ENCODE peak calls at places on chromosomes 12 and 14, in six cellular contexts. G is CD8-positive, alpha-beta memory T cell; N is GM23338; P is SK-N-SH; S is CD8-positive, alpha-beta T cell; X is CD4-positive, alpha-beta T cell. Z is an unnamed sample.
A peak's percentile ranks its signal among the peaks of the same experiment; 100 is the strongest.

GRCh38 chr12:54773593-54773992 is 80.7 kb upstream of the MUCL1 start:
- DNase-seq in G (no peak), N (no peak), P (no peak), S (no peak), X (no peak), Z (no peak)

GRCh38 chr12:120367252-120367923 is 1.6 kb downstream of the MSI1 start:
- DNase-seq in G (no peak), N (peak; percentile 85), P (peak; percentile 70), S (no peak), X (no peak), Z (no peak)

GRCh38 chr12:109706747-109707469 is 6.7 kb upstream of the FAM222A start:
- DNase-seq in G (no peak), N (no peak), P (peak; percentile 80), S (no peak), X (no peak), Z (no peak)

GRCh38 chr14:23123419-23123818 is 4.4 kb upstream of the CEBPE start:
- DNase-seq in G (no peak), N (no peak), P (peak; percentile 57), S (no peak), X (no peak), Z (no peak)

GRCh38 chr14:24311837-24312615 is 724 bp downstream of the LTB4R start:
- DNase-seq in G (no peak), N (no peak), P (no peak), S (no peak), X (no peak), Z (no peak)

GRCh38 chr12:52575948-52576347 is 2.3 kb upstream of the KRT74 start:
- DNase-seq in G (no peak), N (no peak), P (no peak), S (no peak), X (no peak), Z (no peak)

GRCh38 chr12:108573310-108573709 is 10.9 kb downstream of the ISCU start:
- DNase-seq in G (no peak), N (no peak), P (no peak), S (no peak), X (no peak), Z (no peak)

GRCh38 chr12:57767876-57768275 is 998 bp upstream of the CYP27B1 start:
- DNase-seq in G (no peak), N (no peak), P (no peak), S (no peak), X (no peak), Z (no peak)

GRCh38 chr12:105861232-105861631 is 277.5 kb downstream of the NUAK1 start:
- DNase-seq in G (no peak), N (no peak), P (no peak), S (no peak), X (no peak), Z (no peak)

GRCh38 chr12:34356233-34356987 is 334.1 kb downstream of the ALG10 start:
- DNase-seq in G (no peak), N (no peak), P (no peak), S (no peak), X (no peak), Z (no peak)

GRCh38 chr14:57583396-57583795 is 89.7 kb upstream of the CCDC198 start:
- DNase-seq in G (no peak), N (peak; percentile 35), P (no peak), S (no peak), X (no peak), Z (no peak)

GRCh38 chr12:19880076-19880475 is 440.8 kb downstream of the AEBP2 start:
- DNase-seq in G (no peak), N (no peak), P (no peak), S (no peak), X (no peak), Z (no peak)

GRCh38 chr12:18521461-18521860 is 216.4 kb downstream of the PLCZ1 start:
- DNase-seq in G (no peak), N (no peak), P (no peak), S (no peak), X (no peak), Z (no peak)

GRCh38 chr14:64644629-64645028 is 59.6 kb upstream of the PLEKHG3 start:
- DNase-seq in G (no peak), N (no peak), P (no peak), S (no peak), X (no peak), Z (no peak)

GRCh38 chr14:100872641-100873071 is 30.9 kb downstream of the RTL1 start:
- DNase-seq in G (no peak), N (no peak), P (no peak), S (no peak), X (no peak), Z (no peak)

GRCh38 chr14:67389261-67389660 is 22.7 kb downstream of the PLEK2 start:
- DNase-seq in G (no peak), N (no peak), P (no peak), S (no peak), X (no peak), Z (no peak)

GRCh38 chr12:77766224-77766623 is 64.5 kb upstream of the NAV3 start:
- DNase-seq in G (no peak), N (no peak), P (no peak), S (no peak), X (no peak), Z (no peak)

GRCh38 chr12:116638376-116638775 is 79.2 kb downstream of the MAP1LC3B2 start:
- DNase-seq in G (no peak), N (no peak), P (no peak), S (no peak), X (no peak), Z (no peak)

GRCh38 chr12:110666892-110667291 is 22.0 kb downstream of the HVCN1 start:
- DNase-seq in G (no peak), N (no peak), P (no peak), S (no peak), X (no peak), Z (no peak)

GRCh38 chr12:98645572-98646067 is 530 bp downstream of the APAF1 start:
- DNase-seq in G (no peak), N (peak; percentile 41), P (no peak), S (no peak), X (peak; percentile 2), Z (no peak)

GRCh38 chr12:51846911-51847829 is 1.3 kb downstream of the FIGNL2 start:
- DNase-seq in G (peak; percentile 15), N (peak; percentile 89), P (peak; percentile 94), S (peak; percentile 8), X (no peak), Z (no peak)

GRCh38 chr14:83467811-83468210 is 1934.2 kb upstream of the SEL1L start:
- DNase-seq in G (no peak), N (no peak), P (no peak), S (no peak), X (no peak), Z (no peak)

GRCh38 chr14:95495538-95496025 is 20.9 kb downstream of the SYNE3 start:
- DNase-seq in G (no peak), N (no peak), P (no peak), S (no peak), X (no peak), Z (peak; percentile 36)

GRCh38 chr12:50749459-50749882 is 14.4 kb upstream of the ATF1 start:
- DNase-seq in G (no peak), N (no peak), P (no peak), S (no peak), X (no peak), Z (no peak)

GRCh38 chr12:75196408-75196807 is 13.2 kb downstream of the KCNC2 start:
- DNase-seq in G (no peak), N (no peak), P (no peak), S (no peak), X (no peak), Z (no peak)

GRCh38 chr14:102510616-102511520 is 1.3 kb upstream of the ANKRD9 start:
- DNase-seq in G (no peak), N (peak; percentile 94), P (no peak), S (no peak), X (no peak), Z (no peak)

GRCh38 chr12:22856120-22856699 is 231.2 kb downstream of the ETNK1 start:
- DNase-seq in G (no peak), N (peak; percentile 67), P (peak; percentile 37), S (no peak), X (no peak), Z (no peak)

DNA sequence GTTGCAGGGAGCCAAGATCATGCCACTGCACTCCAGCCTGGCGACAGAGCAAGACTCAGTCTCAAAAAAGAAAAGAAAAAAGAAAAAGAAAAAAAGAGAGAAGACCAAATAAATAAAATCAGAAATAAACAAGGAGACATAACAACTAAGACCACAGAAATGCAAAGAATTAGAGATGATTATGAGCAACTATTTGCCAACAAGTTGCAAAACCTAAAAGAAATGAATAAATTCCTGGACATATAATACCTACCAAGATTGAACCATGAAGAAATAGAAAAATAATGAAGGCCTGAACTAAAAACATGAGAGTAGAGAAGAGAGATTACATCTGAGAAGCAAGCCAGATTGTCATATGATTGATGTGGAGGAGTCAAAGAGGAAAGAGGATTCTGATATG is 17.6 kb upstream of the EPS8 start:
- DNase-seq in G (no peak), N (no peak), P (peak; percentile 12), S (no peak), X (no peak), Z (no peak)
- H3K27ac ChIP-seq in G (no peak overlapping the region), N (no peak overlapping the region), P (no peak overlapping the region), S (no peak overlapping the region), X (no peak overlapping the region), Z (no peak overlapping the region)

GRCh38 chr12:27787559-27787958 is 7.5 kb upstream of the MANSC4 start:
- DNase-seq in G (no peak), N (no peak), P (no peak), S (no peak), X (no peak), Z (no peak)
- H3K27ac ChIP-seq in G (no peak overlapping the region), N (no peak overlapping the region), P (no peak overlapping the region), S (no peak overlapping the region), X (no peak overlapping the region), Z (peak overlapping the region; percentile 87)

GRCh38 chr14:68890173-68890931 is 88.8 kb downstream of the ACTN1 start:
- DNase-seq in G (no peak), N (no peak), P (no peak), S (no peak), X (no peak), Z (no peak)
- H3K27ac ChIP-seq in G (no peak overlapping the region), N (no peak overlapping the region), P (no peak overlapping the region), S (no peak overlapping the region), X (no peak overlapping the region), Z (peak overlapping the region; percentile 65)

GRCh38 chr12:12822886-12823285 is 9.7 kb downstream of the DDX47 start:
- DNase-seq in G (no peak), N (no peak), P (no peak), S (no peak), X (no peak), Z (no peak)
- H3K27ac ChIP-seq in G (no peak overlapping the region), N (no peak overlapping the region), P (peak overlapping the region; percentile 10), S (no peak overlapping the region), X (no peak overlapping the region), Z (peak overlapping the region; percentile 71)

DNA sequence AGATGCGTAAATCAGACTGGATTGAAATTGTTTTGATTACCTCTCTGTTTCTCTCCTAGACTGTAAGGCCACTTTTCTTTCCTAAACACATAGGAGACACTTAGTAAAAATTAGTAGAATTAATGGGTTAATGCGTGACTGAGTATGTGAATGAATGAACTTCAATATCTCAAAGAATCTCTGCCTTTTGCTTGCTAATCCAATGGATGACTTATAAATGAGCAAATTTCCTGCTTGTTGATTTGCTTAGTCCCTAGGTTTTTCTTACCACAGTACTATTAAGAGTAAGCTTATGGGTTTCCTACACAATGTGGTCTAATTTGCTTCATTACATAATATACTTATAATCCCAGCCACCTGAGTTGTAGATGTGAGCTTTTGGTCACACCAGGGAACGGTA is 164.1 kb downstream of the SRGAP1 start:
- DNase-seq in G (no peak), N (no peak), P (no peak), S (no peak), X (no peak), Z (no peak)
- H3K27ac ChIP-seq in G (no peak overlapping the region), N (no peak overlapping the region), P (peak overlapping the region; percentile 69), S (no peak overlapping the region), X (no peak overlapping the region), Z (no peak overlapping the region)

Z was measured in epithelial cell of prostate.